ENCODE peak calls at places on chromosomes 5 and 9, in ten cellular contexts. N, U, I, R, Q, E, S, P, W and F are unnamed samples.

GRCh38 chr9:81256368-81256767 is 433.0 kb downstream of the TLE1 start:
- DNase-seq in W (no peak), I (no peak), E (no peak), Q (no peak), S (no peak), R (no peak), N (no peak), U (no peak), P (no peak), F (no peak)

GRCh38 chr9:74281674-74282073 is 215.5 kb upstream of the RORB start:
- DNase-seq in R (no peak), I (no peak), E (no peak), Q (no peak), W (no peak), N (no peak), U (no peak), P (peak; percentile 53), S (no peak), F (no peak)

GRCh38 chr5:1037671-1038416 is 29.2 kb downstream of the NKD2 start:
- DNase-seq in P (no peak), Q (no peak), W (no peak), R (no peak), I (peak; percentile 60), U (no peak), E (no peak), N (no peak), S (no peak), F (no peak)

GRCh38 chr5:104170906-104171305 is 608.3 kb upstream of the NUDT12 start:
- DNase-seq in E (no peak), R (no peak), I (no peak), N (no peak), S (no peak), P (no peak), Q (peak; percentile 41), U (no peak), W (no peak), F (no peak)

GRCh38 chr9:127937046-127937382 is 640 bp downstream of the DPM2 start:
- DNase-seq in P (no peak), U (no peak), W (no peak), S (no peak), E (no peak), N (no peak), I (no peak), Q (no peak), R (no peak), F (no peak)

GRCh38 chr9:131008563-131008908 is 438 bp upstream of the LAMC3 start:
- DNase-seq in N (no peak), U (no peak), I (no peak), E (no peak), Q (no peak), R (no peak), P (no peak), S (no peak), W (no peak), F (no peak)

GRCh38 chr5:138467711-138468132 is 2.4 kb downstream of the EGR1 start:
- DNase-seq in N (no peak), P (no peak), S (no peak), Q (peak; percentile 51), E (no peak), R (peak; percentile 18), U (peak; percentile 13), W (no peak), I (no peak), F (no peak)

GRCh38 chr9:90103771-90104170 is 499.0 kb downstream of the GADD45G start:
- DNase-seq in Q (no peak), W (no peak), S (no peak), U (no peak), E (no peak), R (no peak), N (no peak), P (no peak), I (no peak), F (no peak)

GRCh38 chr9:112166176-112167140 is 8.6 kb downstream of the SUSD1 start:
- DNase-seq in E (no peak), U (peak; percentile 63), S (no peak), I (no peak), R (no peak), N (no peak), P (no peak), Q (peak; percentile 59), W (no peak), F (peak; percentile 85)

GRCh38 chr9:12554636-12555035 is 138.5 kb upstream of the TYRP1 start:
- DNase-seq in S (no peak), R (no peak), Q (peak; percentile 50), I (no peak), P (peak; percentile 37), E (no peak), N (no peak), W (no peak), U (no peak), F (peak; percentile 3)

GRCh38 chr5:38681966-38682365 is 125.5 kb upstream of the LIFR start:
- DNase-seq in I (no peak), U (no peak), Q (no peak), W (no peak), P (no peak), E (no peak), R (no peak), N (no peak), S (no peak), F (no peak)

GRCh38 chr5:8756498-8757084 is 789.3 kb downstream of the SEMA5A start:
- DNase-seq in P (peak; percentile 36), S (peak; percentile 6), I (no peak), U (no peak), W (no peak), E (no peak), Q (peak; percentile 70), R (no peak), N (no peak), F (peak; percentile 29)
- H3K27ac ChIP-seq in P (no peak overlapping the region), S (no peak overlapping the region), I (no peak overlapping the region), U (no peak overlapping the region), W (no peak overlapping the region), E (no peak overlapping the region), Q (no peak overlapping the region), R (no peak overlapping the region), N (no peak overlapping the region), F (no peak overlapping the region)

DNA sequence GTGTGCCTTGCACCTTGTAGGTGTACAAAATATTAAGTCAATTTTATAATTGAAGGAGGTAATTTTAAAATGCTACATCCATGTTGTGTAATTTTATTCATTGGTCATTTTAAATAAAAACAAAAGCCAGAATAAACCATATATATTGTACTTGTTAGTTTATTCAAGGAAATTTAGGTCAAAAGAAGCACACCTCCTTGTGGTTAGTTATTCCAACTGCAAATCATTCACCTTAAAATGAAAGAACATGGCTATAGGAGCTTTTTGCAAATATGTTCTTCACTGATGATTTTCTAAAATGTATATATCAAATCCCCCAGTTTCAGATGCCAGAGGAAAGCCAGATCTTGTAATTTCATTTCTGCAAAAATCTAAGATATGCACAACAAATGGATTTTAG is 5.4 kb upstream of the MOCS2 start:
- DNase-seq in E (no peak), I (no peak), Q (peak; percentile 39), S (no peak), U (no peak), P (no peak), N (no peak), R (no peak), W (no peak), F (no peak)
- TF ChIP-seq CTCF in E (no peak), I (no peak), Q (peak; percentile 43), S (no peak), U (no peak), P (peak; percentile 58), N (no peak), R (peak; percentile 50), W (no peak), F (peak; percentile 29)

GRCh38 chr5:33291216-33292000 is 149.4 kb upstream of the TARS1 start:
- DNase-seq in S (no peak), Q (no peak), P (no peak), W (peak; percentile 52), R (no peak), U (no peak), N (no peak), I (no peak), E (no peak), F (no peak)
- H3K27ac ChIP-seq in S (no peak overlapping the region), Q (peak overlapping the region; percentile 27), P (no peak overlapping the region), W (peak overlapping the region; percentile 57), R (no peak overlapping the region), U (no peak overlapping the region), N (no peak overlapping the region), I (no peak overlapping the region), E (no peak overlapping the region), F (no peak overlapping the region)

DNA sequence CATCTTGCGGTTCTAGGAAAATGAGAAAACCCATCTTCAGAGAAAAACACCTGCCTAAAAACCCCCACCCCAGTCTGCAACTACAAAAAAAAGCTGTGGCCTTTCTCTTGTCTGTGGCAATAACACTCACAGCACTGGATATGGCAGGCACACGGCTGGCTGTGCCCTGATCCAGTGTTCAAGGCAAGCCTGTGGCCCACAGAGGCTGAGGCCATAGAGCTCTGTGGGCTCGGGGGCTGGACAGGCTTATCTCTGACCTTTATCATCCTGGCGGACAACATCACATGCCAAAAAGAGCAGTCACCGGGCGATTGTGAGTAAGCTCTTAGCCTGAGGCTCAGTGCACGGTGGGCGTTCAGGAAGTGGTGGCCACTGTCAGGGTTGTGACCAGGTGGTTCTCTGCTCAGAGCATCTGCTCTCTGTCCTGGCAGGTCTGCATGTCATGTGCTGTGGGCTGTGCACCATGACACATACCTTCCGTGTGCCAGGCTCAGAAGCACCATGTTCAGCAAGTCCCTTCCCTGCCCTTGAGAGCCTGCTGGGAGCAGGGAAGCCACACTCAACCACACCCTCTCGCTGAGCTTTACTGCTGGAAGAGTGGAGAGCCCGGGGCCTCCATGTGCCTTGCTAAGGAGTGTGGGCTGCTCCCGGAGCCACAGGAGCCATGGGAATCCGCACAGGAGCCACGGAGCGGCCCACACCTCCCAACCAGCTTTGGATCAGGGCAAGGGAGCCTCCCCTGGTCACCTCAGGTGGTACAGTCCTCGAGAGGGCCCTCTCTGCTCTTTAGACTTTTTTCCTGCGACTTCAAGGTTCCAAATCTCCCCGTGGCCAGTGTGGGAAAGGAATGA is 34.6 kb upstream of the WDR38 start:
- DNase-seq in R (no peak), U (no peak), W (no peak), N (no peak), S (no peak), Q (no peak), E (no peak), P (peak; percentile 74), I (no peak), F (peak; percentile 82)
- TF ChIP-seq CTCF in R (no peak), U (no peak), W (no peak), N (no peak), S (no peak), Q (no peak), E (no peak), P (peak; percentile 38), I (no peak), F (no peak)

GRCh38 chr5:149865746-149866145 is 78.8 kb downstream of the PDE6A start:
- DNase-seq in I (no peak), R (no peak), W (no peak), N (no peak), Q (no peak), E (no peak), U (no peak), S (no peak), P (no peak), F (no peak)
- H3K27ac ChIP-seq in I (no peak overlapping the region), R (no peak overlapping the region), W (no peak overlapping the region), N (no peak overlapping the region), Q (no peak overlapping the region), E (no peak overlapping the region), U (no peak overlapping the region), S (no peak overlapping the region), P (no peak overlapping the region), F (no peak overlapping the region)

DNA sequence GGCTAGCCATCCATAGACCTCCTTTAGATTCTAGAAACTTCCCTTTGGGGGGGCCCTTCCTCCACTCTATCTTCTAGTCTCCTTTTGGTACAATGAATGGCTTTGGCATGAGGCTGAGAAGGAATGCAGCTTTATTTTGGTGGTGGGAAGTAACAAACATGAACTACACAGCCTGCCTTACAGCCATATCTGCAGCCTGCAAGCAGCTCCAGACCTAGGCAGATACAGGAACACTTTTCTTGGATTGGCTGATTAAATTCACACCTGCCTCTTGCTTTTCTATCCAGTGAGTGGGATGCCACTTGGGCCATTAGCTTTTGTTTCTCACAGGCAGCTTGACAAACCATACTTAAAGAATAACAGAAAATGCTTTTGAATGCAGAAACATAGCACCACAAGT is 28.2 kb downstream of the NR6A1 start:
- DNase-seq in S (no peak), P (no peak), U (no peak), Q (no peak), E (no peak), N (no peak), W (no peak), I (no peak), R (no peak), F (no peak)
- TF ChIP-seq CTCF in S (no peak), P (no peak), U (no peak), Q (no peak), E (no peak), N (no peak), W (no peak), I (no peak), R (no peak), F (no peak)